ENCODE peak calls at places on chromosome 20, in eight cellular contexts. J is CD8-positive, alpha-beta T cell; G is ascending aorta; R is WERI-Rb-1; O is osteoblast; V is ovary; Q is adrenal gland; Y is sigmoid colon. P is an unnamed sample.

GRCh38 chr20:29876911-29877285 is 1380.6 kb upstream of the DEFB115 start:
- DNase-seq in J (no peak), G (no peak), R (no peak), O (no peak), V (no peak), Q (peak; percentile 6), Y (no peak), P (no peak)

GRCh38 chr20:62062661-62063600 is 2.8 kb downstream of the TAF4 start:
- DNase-seq in J (no peak), G (no peak), R (no peak), O (peak; percentile 89), V (peak; percentile 36), Q (no peak), Y (no peak), P (no peak)

GRCh38 chr20:23205221-23205620 is 119.1 kb upstream of the CD93 start:
- DNase-seq in J (no peak), G (no peak), R (no peak), O (no peak), V (no peak), Q (no peak), Y (peak; percentile 77), P (no peak)

GRCh38 chr20:44092551-44093248 is 94.3 kb downstream of the JPH2 start:
- DNase-seq in J (peak; percentile 32), G (peak; percentile 44), R (peak; percentile 29), O (peak; percentile 80), V (no peak), Q (no peak), Y (peak; percentile 32), P (no peak)

GRCh38 chr20:4951299-4951698 is 50.0 kb downstream of the SLC23A2 start:
- DNase-seq in J (no peak), G (peak; percentile 77), R (no peak), O (peak; percentile 49), V (no peak), Q (peak; percentile 83), Y (peak; percentile 71), P (peak; percentile 51)

GRCh38 chr20:8388707-8389106 is 256.6 kb downstream of the PLCB1 start:
- DNase-seq in J (no peak), G (no peak), R (no peak), O (no peak), V (no peak), Q (no peak), Y (no peak), P (no peak)

GRCh38 chr20:37346526-37347346 is 796 bp downstream of the SRC start:
- DNase-seq in J (no peak), G (no peak), R (no peak), O (peak; percentile 89), V (peak; percentile 58), Q (no peak), Y (peak; percentile 71), P (peak; percentile 69)

GRCh38 chr20:21162631-21163030 is 36.7 kb downstream of the KIZ start:
- DNase-seq in J (no peak), G (no peak), R (no peak), O (no peak), V (no peak), Q (no peak), Y (no peak), P (no peak)

GRCh38 chr20:24746351-24746685 is 202.8 kb upstream of the CST7 start:
- DNase-seq in J (no peak), G (no peak), R (no peak), O (no peak), V (no peak), Q (no peak), Y (no peak), P (no peak)

GRCh38 chr20:45959126-45959525 is 12.9 kb downstream of the ZNF335 start:
- DNase-seq in J (no peak), G (peak; percentile 58), R (no peak), O (no peak), V (no peak), Q (peak; percentile 4), Y (peak; percentile 57), P (no peak)

GRCh38 chr20:34532751-34533150 is 16.5 kb downstream of the DYNLRB1 start:
- DNase-seq in J (no peak), G (no peak), R (no peak), O (no peak), V (no peak), Q (no peak), Y (peak; percentile 37), P (no peak)

GRCh38 chr20:3400260-3401155 is 7.0 kb downstream of the DNAAF9 start:
- DNase-seq in J (no peak), G (no peak), R (no peak), O (no peak), V (no peak), Q (no peak), Y (no peak), P (no peak)

GRCh38 chr20:14581731-14582130 is 244.3 kb upstream of the FLRT3 start:
- DNase-seq in J (no peak), G (no peak), R (no peak), O (no peak), V (no peak), Q (no peak), Y (no peak), P (no peak)

GRCh38 chr20:4555188-4555893 is 166.4 kb upstream of the PRND start:
- DNase-seq in J (no peak), G (no peak), R (peak; percentile 27), O (peak; percentile 75), V (no peak), Q (peak; percentile 9), Y (no peak), P (no peak)

GRCh38 chr20:50379049-50379990 is 130.9 kb upstream of the PTPN1 start:
- DNase-seq in J (no peak), G (peak; percentile 97), R (no peak), O (no peak), V (peak; percentile 95), Q (peak; percentile 97), Y (peak; percentile 98), P (peak; percentile 97)

GRCh38 chr20:34948030-34948429 is 7.6 kb downstream of the GSS start:
- DNase-seq in J (no peak), G (no peak), R (no peak), O (peak; percentile 91), V (no peak), Q (no peak), Y (no peak), P (no peak)

GRCh38 chr20:38196592-38196991 is 31.5 kb upstream of the TGM2 start:
- DNase-seq in J (no peak), G (peak; percentile 89), R (no peak), O (peak; percentile 95), V (peak; percentile 37), Q (peak; percentile 46), Y (peak; percentile 78), P (peak; percentile 95)

GRCh38 chr20:19786311-19786710 is 28.3 kb downstream of the RIN2 start:
- DNase-seq in J (no peak), G (no peak), R (no peak), O (no peak), V (no peak), Q (peak; percentile 25), Y (peak; percentile 63), P (peak; percentile 57)

GRCh38 chr20:6654490-6655247 is 112.8 kb upstream of the BMP2 start:
- DNase-seq in J (no peak), G (no peak), R (no peak), O (no peak), V (no peak), Q (no peak), Y (no peak), P (peak; percentile 20)

GRCh38 chr20:60964911-60965310 is 287.1 kb upstream of the CDH4 start:
- DNase-seq in J (no peak), G (no peak), R (no peak), O (no peak), V (no peak), Q (no peak), Y (no peak), P (no peak)

DNA sequence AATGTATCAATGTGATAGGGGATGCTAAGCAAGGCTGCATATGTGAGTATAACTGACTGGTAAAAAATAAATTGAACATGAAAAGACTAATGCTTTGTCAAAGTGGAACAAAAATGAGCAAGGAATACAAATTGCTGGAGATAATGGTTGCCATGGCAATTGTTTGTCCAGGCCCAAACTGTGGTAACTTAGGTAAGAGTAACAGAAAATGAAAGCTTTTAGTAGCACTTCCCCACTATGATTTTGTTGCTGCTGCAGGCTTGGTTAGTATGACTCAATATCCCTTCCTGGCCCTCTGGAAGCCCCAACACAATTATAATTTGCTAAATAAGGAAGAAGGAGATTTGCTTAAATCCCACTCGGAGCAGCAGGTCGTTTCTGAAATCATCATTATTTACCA is 577.1 kb downstream of the DOK5 start:
- DNase-seq in J (no peak), G (no peak), R (no peak), O (no peak), V (no peak), Q (no peak), Y (no peak), P (no peak)
- H3K9me3 ChIP-seq in J (no peaks in the 10 kb centered on the region), G (no peaks in the 10 kb centered on the region), R (no peaks in the 10 kb centered on the region), O (no peaks in the 10 kb centered on the region), V (no peaks in the 10 kb centered on the region), Q (no peaks in the 10 kb centered on the region), Y (no peaks in the 10 kb centered on the region), P (no peaks in the 10 kb centered on the region)

GRCh38 chr20:58650776-58651547 is at the start of gene STX16:
- DNase-seq in J (peak; percentile 86), G (peak; percentile 93), R (peak; percentile 90), O (peak; percentile 100), V (peak; percentile 89), Q (peak; percentile 93), Y (peak; percentile 95), P (peak; percentile 87)
- TF ChIP-seq CTCF in J (peak; percentile 88), G (peak; percentile 63), R (peak; percentile 48), O (peak; percentile 69), V (peak; percentile 67), Q (peak; percentile 49), Y (peak; percentile 40), P (peak; percentile 49)

GRCh38 chr20:39960522-39961420 is 728.3 kb downstream of the MAFB start:
- DNase-seq in J (no peak), G (no peak), R (no peak), O (no peak), V (no peak), Q (no peak), Y (peak; percentile 63), P (no peak)

DNA sequence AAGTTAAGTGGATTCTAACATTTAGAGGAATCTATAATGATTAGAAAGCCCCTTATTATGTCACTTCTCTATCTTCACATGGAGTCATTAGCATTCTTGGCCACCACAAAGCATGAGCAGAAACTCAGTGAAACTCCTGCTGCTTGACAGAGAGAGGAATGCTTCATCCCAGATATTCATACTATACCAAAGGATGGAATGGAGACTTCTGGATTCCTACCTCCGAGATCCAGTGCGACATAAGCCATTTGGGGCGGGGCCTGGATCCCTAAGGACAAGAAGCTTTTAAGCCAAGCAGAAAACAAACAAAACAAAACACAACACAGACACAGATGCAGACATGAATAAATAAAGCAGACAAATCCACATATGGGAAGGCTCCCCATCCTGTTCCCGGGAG is 727.4 kb downstream of the MAFB start:
- DNase-seq in J (no peak), G (no peak), R (no peak), O (no peak), V (no peak), Q (no peak), Y (no peak), P (no peak)
- H3K9me3 ChIP-seq in J (no peaks in the 10 kb centered on the region), G (no peaks in the 10 kb centered on the region), R (no peaks in the 10 kb centered on the region), O (no peaks in the 10 kb centered on the region), V (no peaks in the 10 kb centered on the region), Q (no peaks in the 10 kb centered on the region), Y (peaks cover 3% of the 10 kb centered on the region), P (no peaks in the 10 kb centered on the region)

DNA sequence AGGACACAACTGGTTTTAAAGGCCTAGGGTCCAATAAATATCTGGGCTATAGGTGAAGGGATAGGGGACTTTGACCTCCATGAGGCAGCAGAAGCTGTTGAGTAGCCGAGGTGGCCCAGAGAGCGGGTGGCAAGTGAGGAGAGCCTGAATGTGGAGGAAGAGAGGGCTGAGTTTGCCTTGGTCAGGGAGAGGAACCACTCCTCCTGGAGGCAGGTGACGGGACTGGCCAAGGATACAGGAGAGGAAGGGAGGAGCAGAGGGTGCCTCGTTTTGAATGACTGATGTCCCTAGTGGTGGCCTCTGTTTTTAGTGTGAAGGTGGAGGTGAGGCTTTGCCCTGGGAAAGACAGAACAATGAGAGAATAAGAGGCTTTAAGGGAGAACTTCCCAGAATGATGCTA is 19.1 kb upstream of the AAR2 start:
- DNase-seq in J (no peak), G (no peak), R (peak; percentile 66), O (no peak), V (no peak), Q (no peak), Y (no peak), P (no peak)
- TF ChIP-seq CTCF in J (no peak), G (no peak), R (peak; percentile 67), O (no peak), V (no peak), Q (no peak), Y (no peak), P (no peak)